ENCODE peak calls at places on chromosomes 4 and X, in six cellular contexts. K, B, C, P, T and L are unnamed samples.

GRCh38 chr4:83561381-83561780 is 25.5 kb downstream of the GPAT3 start:
- DNase-seq in K (peak; percentile 13), B (no peak), C (no peak), P (no peak), T (peak; percentile 87), L (peak; percentile 47)

GRCh38 chrX:133305348-133305747 is 87.2 kb upstream of the TFDP3 start:
- DNase-seq in K (no peak), B (no peak), C (no peak), P (no peak), T (no peak), L (no peak)

GRCh38 chr4:139553751-139554670 is 2.0 kb downstream of the SETD7 start:
- DNase-seq in K (no peak), B (no peak), C (no peak), P (no peak), T (no peak), L (no peak)

GRCh38 chr4:108651068-108651794 is 832 bp downstream of the OSTC start:
- DNase-seq in K (no peak), B (no peak), C (no peak), P (no peak), T (peak; percentile 42), L (peak; percentile 17)

GRCh38 chr4:10664408-10664807 is 20.2 kb downstream of the CLNK start:
- DNase-seq in K (peak; percentile 37), B (no peak), C (no peak), P (no peak), T (peak; percentile 57), L (no peak)

GRCh38 chr4:178240891-178241290 is 798.7 kb upstream of the AGA start:
- DNase-seq in K (no peak), B (no peak), C (no peak), P (no peak), T (no peak), L (no peak)

GRCh38 chrX:40244980-40245379 is 147.2 kb upstream of the BCOR start:
- DNase-seq in K (no peak), B (no peak), C (no peak), P (no peak), T (no peak), L (no peak)

GRCh38 chr4:57080781-57081650 is 29.2 kb downstream of the IGFBP7 start:
- DNase-seq in K (no peak), B (no peak), C (no peak), P (no peak), T (peak; percentile 97), L (peak; percentile 96)

GRCh38 chr4:149885896-149886295 is 70.3 kb upstream of the IQCM start:
- DNase-seq in K (no peak), B (no peak), C (no peak), P (no peak), T (peak; percentile 81), L (peak; percentile 90)

GRCh38 chr4:169604131-169604900 is 8.1 kb downstream of the NEK1 start:
- DNase-seq in K (no peak), B (no peak), C (no peak), P (no peak), T (peak; percentile 59), L (peak; percentile 32)

GRCh38 chr4:64405761-64406160 is 3.5 kb downstream of the TECRL start:
- DNase-seq in K (no peak), B (no peak), C (no peak), P (no peak), T (no peak), L (no peak)

GRCh38 chr4:101594588-101594987 is 195.9 kb upstream of the BANK1 start:
- DNase-seq in K (no peak), B (no peak), C (no peak), P (no peak), T (no peak), L (no peak)

GRCh38 chr4:27807207-27807606 is 946.6 kb downstream of the STIM2 start:
- DNase-seq in K (no peak), B (no peak), C (no peak), P (no peak), T (no peak), L (no peak)

GRCh38 chr4:37388672-37389368 is 144.3 kb downstream of the NWD2 start:
- DNase-seq in K (no peak), B (no peak), C (no peak), P (no peak), T (no peak), L (no peak)

GRCh38 chr4:13765535-13765934 is 138.0 kb upstream of the BOD1L1 start:
- DNase-seq in K (no peak), B (no peak), C (no peak), P (no peak), T (no peak), L (no peak)

GRCh38 chrX:38800981-38801845 is at the start of gene MID1IP1:
- DNase-seq in K (peak; percentile 95), B (peak; percentile 70), C (peak; percentile 67), P (no peak), T (peak; percentile 90), L (peak; percentile 65)

GRCh38 chr4:48129307-48130014 is 4.6 kb downstream of the TXK start:
- DNase-seq in K (no peak), B (no peak), C (no peak), P (no peak), T (peak; percentile 7), L (peak; percentile 57)

GRCh38 chr4:8585186-8585585 is 5.0 kb downstream of the GPR78 start:
- DNase-seq in K (no peak), B (no peak), C (no peak), P (no peak), T (peak; percentile 48), L (no peak)

GRCh38 chr4:157221895-157222763 is 1.6 kb downstream of the GRIA2 start:
- DNase-seq in K (peak; percentile 74), B (peak; percentile 51), C (no peak), P (no peak), T (peak; percentile 19), L (no peak)

GRCh38 chrX:72305286-72306084 is at the start of gene CITED1:
- DNase-seq in K (peak; percentile 55), B (no peak), C (no peak), P (no peak), T (peak; percentile 11), L (no peak)

GRCh38 chr4:8707045-8707781 is 114.6 kb downstream of the CPZ start:
- DNase-seq in K (no peak), B (no peak), C (peak; percentile 0), P (no peak), T (no peak), L (no peak)

GRCh38 chrX:128460835-128461234 is 408.6 kb upstream of the ACTRT1 start:
- DNase-seq in K (no peak), B (no peak), C (no peak), P (no peak), T (peak; percentile 6), L (no peak)

GRCh38 chr4:2071252-2071911 is 12.3 kb downstream of the NAT8L start:
- DNase-seq in K (peak; percentile 39), B (no peak), C (no peak), P (no peak), T (no peak), L (no peak)

GRCh38 chr4:108683479-108683878 is 33.1 kb downstream of the OSTC start:
- DNase-seq in K (no peak), B (no peak), C (no peak), P (no peak), T (peak; percentile 39), L (peak; percentile 19)

GRCh38 chrX:106481341-106481740 is 130.4 kb upstream of the RADX start:
- DNase-seq in K (peak; percentile 73), B (peak; percentile 43), C (no peak), P (peak; percentile 15), T (peak; percentile 73), L (peak; percentile 25)

GRCh38 chr4:159303435-159303834 is 200.6 kb downstream of the RAPGEF2 start:
- DNase-seq in K (no peak), B (no peak), C (no peak), P (no peak), T (no peak), L (no peak)